ENCODE peak calls at places on chromosomes 3 and 15, in four cellular contexts. V is adrenal gland, G is left lung, U is HFFc6. F is an unnamed sample.

GRCh38 chr3:36494461-36495109 is 114.3 kb downstream of the STAC start:
- DNase-seq in V (no peak), G (peak; percentile 55), U (no peak), F (no peak)

GRCh38 chr15:29933043-29933442 is 110.8 kb upstream of the TJP1 start:
- DNase-seq in G (no peak), U (no peak), V (no peak), F (no peak)

GRCh38 chr3:174102274-174102673 is 704.7 kb downstream of the NLGN1 start:
- DNase-seq in U (no peak), V (no peak), G (no peak), F (no peak)

GRCh38 chr15:81007428-81008064 is 6.8 kb downstream of the TLNRD1 start:
- DNase-seq in G (no peak), V (no peak), U (no peak), F (no peak)

GRCh38 chr3:48682786-48683185 is 2.9 kb downstream of the NCKIPSD start:
- DNase-seq in U (no peak), V (no peak), G (no peak), F (no peak)

GRCh38 chr15:63240136-63240535 is 37.3 kb upstream of the APH1B start:
- DNase-seq in U (no peak), G (no peak), V (no peak), F (no peak)

GRCh38 chr3:56042326-56042951 is 425.8 kb downstream of the ERC2 start:
- DNase-seq in U (peak; percentile 30), G (no peak), V (no peak), F (no peak)

GRCh38 chr3:142445816-142446254 is 2.0 kb downstream of the XRN1 start:
- DNase-seq in U (peak; percentile 17), G (no peak), V (no peak), F (no peak)

GRCh38 chr3:25094932-25095690 is 333.0 kb upstream of the RARB start:
- DNase-seq in V (no peak), G (no peak), U (no peak), F (no peak)

GRCh38 chr3:128555881-128556280 is 62.9 kb upstream of the GATA2 start:
- DNase-seq in U (no peak), V (no peak), G (no peak), F (no peak)

GRCh38 chr15:29466292-29466691 is 196.7 kb upstream of the NSMCE3 start:
- DNase-seq in V (no peak), U (no peak), G (no peak), F (no peak)

GRCh38 chr3:141735789-141736465 is 2.2 kb upstream of the RNF7 start:
- DNase-seq in V (no peak), U (no peak), G (no peak), F (no peak)

GRCh38 chr3:117920240-117920923 is 1114.3 kb downstream of the IGSF11 start:
- DNase-seq in U (no peak), V (no peak), G (no peak), F (no peak)

GRCh38 chr3:71813073-71813472 is 28.1 kb upstream of the PROK2 start:
- DNase-seq in G (no peak), U (no peak), V (no peak), F (no peak)

GRCh38 chr3:4547799-4548198 is 54.7 kb downstream of the ITPR1 start:
- DNase-seq in U (no peak), V (no peak), G (no peak), F (no peak)

GRCh38 chr15:96264801-96265515 is 65.5 kb upstream of the NR2F2 start:
- DNase-seq in G (no peak), U (peak; percentile 68), V (no peak), F (no peak)

GRCh38 chr3:111152506-111152905 is 80.9 kb downstream of the NECTIN3 start:
- DNase-seq in U (peak; percentile 24), V (no peak), G (no peak), F (no peak)

GRCh38 chr15:91992940-91993339 is 139.4 kb downstream of the SLCO3A1 start:
- DNase-seq in U (no peak), V (no peak), G (no peak), F (no peak)

GRCh38 chr3:141649871-141650270 is 88.2 kb upstream of the RNF7 start:
- DNase-seq in U (no peak), G (no peak), V (no peak), F (no peak)

GRCh38 chr3:75192065-75192658 is 472.0 kb upstream of the FRG2C start:
- DNase-seq in V (peak; percentile 62), U (peak; percentile 35), G (no peak), F (no peak)

GRCh38 chr15:59247364-59247763 is 40.7 kb downstream of the LDHAL6B start:
- DNase-seq in U (peak; percentile 62), G (peak; percentile 47), V (peak; percentile 81), F (no peak)

GRCh38 chr3:16600771-16601538 is 4.3 kb downstream of the DAZL start:
- DNase-seq in V (peak; percentile 95), G (peak; percentile 74), U (peak; percentile 59), F (no peak)

GRCh38 chr3:46449755-46450552 is 14.8 kb downstream of the LTF start:
- DNase-seq in G (no peak), U (no peak), V (no peak), F (no peak)

GRCh38 chr3:58965870-58966269 is 84.0 kb downstream of the CFAP20DC start:
- DNase-seq in U (no peak), V (no peak), G (no peak), F (no peak)

GRCh38 chr3:141360888-141361598 is 7.3 kb upstream of the ZBTB38 start:
- DNase-seq in G (no peak), U (peak; percentile 98), V (no peak), F (no peak)

DNA sequence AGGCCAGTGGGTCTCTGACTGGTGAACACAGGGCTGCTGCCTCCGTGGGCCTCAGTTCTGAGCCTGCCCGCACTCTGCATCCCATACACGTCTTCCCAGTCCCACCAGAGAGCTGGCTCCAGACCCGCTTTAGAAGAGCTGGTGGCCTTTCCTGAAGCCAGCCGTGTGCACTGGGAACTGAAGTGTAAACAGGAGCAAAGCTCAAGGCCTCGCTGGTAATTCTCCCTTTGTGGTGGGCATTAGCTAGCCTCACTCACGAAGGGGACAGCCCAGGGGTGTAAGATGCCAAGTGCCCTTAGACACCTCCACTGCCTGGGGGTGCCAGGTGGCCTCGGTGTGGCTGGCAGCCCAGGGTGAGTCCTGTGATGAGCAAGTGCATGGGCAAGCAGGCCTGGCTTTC is 12.9 kb upstream of the LINGO1 start:
- DNase-seq in U (no peak), V (no peak), G (no peak), F (no peak)
- TF ChIP-seq CTCF in U (no peak), V (no peak), G (no peak), F (no peak)

DNA sequence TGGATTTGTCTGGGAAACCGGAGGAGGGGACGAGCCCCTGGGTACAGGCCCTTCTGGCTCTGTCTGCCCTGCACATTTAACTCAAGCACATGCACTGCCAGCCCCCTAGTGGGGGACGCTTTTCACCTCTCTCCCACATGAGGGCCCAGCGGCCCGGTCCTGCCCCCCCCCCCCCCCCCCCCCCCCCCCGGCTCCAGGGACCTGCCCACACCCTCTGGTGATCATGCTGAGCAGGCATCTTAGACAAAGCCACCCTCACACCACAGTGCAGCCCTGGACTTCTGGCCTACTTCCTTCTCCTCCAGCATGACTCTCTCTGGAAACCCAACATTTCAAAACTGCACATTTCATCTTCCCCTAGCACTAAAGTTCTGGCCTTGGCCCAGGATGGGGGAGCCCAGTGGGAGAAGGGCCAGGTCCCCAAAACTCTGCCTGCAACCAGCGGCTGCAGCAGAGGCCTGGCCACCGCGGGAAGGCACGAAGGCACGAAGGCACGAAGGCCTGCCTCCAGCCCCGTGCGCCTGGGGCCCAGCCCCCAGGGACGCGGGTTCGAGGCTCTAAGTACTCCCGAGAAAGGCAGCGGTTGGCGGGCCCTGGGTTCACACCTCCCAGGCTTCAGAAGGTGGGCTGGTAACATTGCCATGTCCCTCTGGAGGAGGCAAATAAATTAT is 14.1 kb downstream of the KLF15 start:
- DNase-seq in U (no peak), V (peak; percentile 48), G (peak; percentile 23), F (peak; percentile 75)
- TF ChIP-seq CTCF in U (peak; percentile 13), V (no peak), G (no peak), F (peak; percentile 18)

GRCh38 chr3:82978368-82978767 is 1216.9 kb upstream of the GBE1 start:
- DNase-seq in U (no peak), V (no peak), G (no peak), F (no peak)
- TF ChIP-seq CTCF in U (no peak), V (no peak), G (no peak), F (no peak)

GRCh38 chr3:105827959-105828358 is 40.9 kb downstream of the CBLB start:
- DNase-seq in U (peak; percentile 88), G (no peak), V (peak; percentile 86), F (no peak)
- TF ChIP-seq CTCF in U (peak; percentile 73), G (peak; percentile 16), V (peak; percentile 54), F (peak; percentile 72)

DNA sequence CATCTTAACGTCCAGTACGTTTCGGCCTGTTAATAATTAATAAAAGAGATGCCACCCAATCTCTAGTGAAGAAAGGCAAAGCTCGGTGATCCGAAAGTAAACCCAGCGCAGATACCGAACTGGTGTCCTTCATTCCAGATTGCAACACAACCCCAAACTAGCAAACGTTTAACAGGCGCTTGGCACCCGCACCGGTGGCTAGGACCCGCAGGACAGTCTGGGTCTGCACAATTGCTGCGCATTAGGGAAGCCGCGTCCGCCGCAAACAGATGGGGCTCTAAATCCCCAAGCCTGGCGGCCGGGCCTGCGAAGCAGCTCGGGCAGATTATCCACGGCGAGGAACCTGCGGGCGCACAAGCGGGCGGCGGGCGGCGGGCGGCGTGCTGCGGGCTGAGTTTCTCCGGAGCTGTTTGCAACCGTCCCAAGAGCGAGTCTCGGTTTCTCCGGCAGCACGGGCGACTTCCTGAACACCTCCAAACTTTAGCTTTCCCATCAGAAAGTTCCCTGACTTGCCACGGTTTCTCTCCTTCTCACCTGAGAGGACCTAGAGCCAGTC is 112.1 kb upstream of the ICE2 start:
- DNase-seq in V (peak; percentile 77), U (peak; percentile 32), G (peak; percentile 48), F (peak; percentile 92)
- TF ChIP-seq CTCF in V (no peak), U (peak; percentile 6), G (no peak), F (peak; percentile 51)